ENCODE peak calls at places on chromosomes 5 and 9, in ten cellular contexts. One of them, this sample, is unnamed.

GRCh38 chr5:178455480-178455835 is 134.7 kb downstream of the COL23A1 start:
- DNase-seq in T-helper 9 cell: no peak
- DNase-seq in dermis blood vessel endothelial cell: no peak
- DNase-seq in skeletal muscle cell: no peak
- DNase-seq in effector memory CD8-positive, alpha-beta T cell: no peak
- DNase-seq in psoas muscle: no peak
- DNase-seq in Jurkat, Clone E6-1: no peak
- DNase-seq in pancreas: no peak
- DNase-seq in NCI-H774: no peak
- DNase-seq in choroid plexus epithelial cell: no peak
- DNase-seq in this sample: no peak

GRCh38 chr9:38278931-38279532 is 113.5 kb upstream of the ALDH1B1 start:
- DNase-seq in T-helper 9 cell: no peak
- DNase-seq in dermis blood vessel endothelial cell: no peak
- DNase-seq in skeletal muscle cell: no peak
- DNase-seq in effector memory CD8-positive, alpha-beta T cell: no peak
- DNase-seq in psoas muscle: no peak
- DNase-seq in Jurkat, Clone E6-1: no peak
- DNase-seq in pancreas: no peak
- DNase-seq in NCI-H774: no peak
- DNase-seq in choroid plexus epithelial cell: no peak
- DNase-seq in this sample: no peak

GRCh38 chr9:116870566-116870965 is 183.5 kb downstream of the TRIM32 start:
- DNase-seq in T-helper 9 cell: no peak
- DNase-seq in dermis blood vessel endothelial cell: no peak
- DNase-seq in skeletal muscle cell: no peak
- DNase-seq in effector memory CD8-positive, alpha-beta T cell: no peak
- DNase-seq in psoas muscle: no peak
- DNase-seq in Jurkat, Clone E6-1: no peak
- DNase-seq in pancreas: peak
- DNase-seq in NCI-H774: no peak
- DNase-seq in choroid plexus epithelial cell: no peak
- DNase-seq in this sample: no peak

GRCh38 chr9:114271556-114272510 is 51.1 kb upstream of the ORM1 start:
- DNase-seq in T-helper 9 cell: no peak
- DNase-seq in dermis blood vessel endothelial cell: peak
- DNase-seq in skeletal muscle cell: no peak
- DNase-seq in effector memory CD8-positive, alpha-beta T cell: no peak
- DNase-seq in psoas muscle: peak
- DNase-seq in Jurkat, Clone E6-1: peak
- DNase-seq in pancreas: peak
- DNase-seq in NCI-H774: no peak
- DNase-seq in choroid plexus epithelial cell: peak
- DNase-seq in this sample: peak

GRCh38 chr5:9124071-9124470 is 421.8 kb downstream of the SEMA5A start:
- DNase-seq in T-helper 9 cell: no peak
- DNase-seq in dermis blood vessel endothelial cell: no peak
- DNase-seq in skeletal muscle cell: no peak
- DNase-seq in effector memory CD8-positive, alpha-beta T cell: no peak
- DNase-seq in psoas muscle: no peak
- DNase-seq in Jurkat, Clone E6-1: no peak
- DNase-seq in pancreas: no peak
- DNase-seq in NCI-H774: no peak
- DNase-seq in choroid plexus epithelial cell: no peak
- DNase-seq in this sample: no peak

GRCh38 chr5:15203376-15203775 is 296.6 kb upstream of the FBXL7 start:
- DNase-seq in T-helper 9 cell: no peak
- DNase-seq in dermis blood vessel endothelial cell: no peak
- DNase-seq in skeletal muscle cell: peak
- DNase-seq in effector memory CD8-positive, alpha-beta T cell: no peak
- DNase-seq in psoas muscle: no peak
- DNase-seq in Jurkat, Clone E6-1: no peak
- DNase-seq in pancreas: no peak
- DNase-seq in NCI-H774: no peak
- DNase-seq in choroid plexus epithelial cell: peak
- DNase-seq in this sample: no peak

GRCh38 chr9:76926324-76926731 is 20.4 kb upstream of the PRUNE2 start:
- DNase-seq in T-helper 9 cell: no peak
- DNase-seq in dermis blood vessel endothelial cell: peak
- DNase-seq in skeletal muscle cell: peak
- DNase-seq in effector memory CD8-positive, alpha-beta T cell: no peak
- DNase-seq in psoas muscle: no peak
- DNase-seq in Jurkat, Clone E6-1: no peak
- DNase-seq in pancreas: no peak
- DNase-seq in NCI-H774: no peak
- DNase-seq in choroid plexus epithelial cell: peak
- DNase-seq in this sample: no peak

GRCh38 chr9:118023649-118024048 is 319.4 kb downstream of the TLR4 start:
- DNase-seq in T-helper 9 cell: no peak
- DNase-seq in dermis blood vessel endothelial cell: peak
- DNase-seq in skeletal muscle cell: no peak
- DNase-seq in effector memory CD8-positive, alpha-beta T cell: no peak
- DNase-seq in psoas muscle: no peak
- DNase-seq in Jurkat, Clone E6-1: no peak
- DNase-seq in pancreas: no peak
- DNase-seq in NCI-H774: no peak
- DNase-seq in choroid plexus epithelial cell: no peak
- DNase-seq in this sample: no peak

GRCh38 chr5:52452098-52452497 is 335.6 kb upstream of the ITGA1 start:
- DNase-seq in T-helper 9 cell: no peak
- DNase-seq in dermis blood vessel endothelial cell: no peak
- DNase-seq in skeletal muscle cell: no peak
- DNase-seq in effector memory CD8-positive, alpha-beta T cell: no peak
- DNase-seq in psoas muscle: no peak
- DNase-seq in Jurkat, Clone E6-1: no peak
- DNase-seq in pancreas: no peak
- DNase-seq in NCI-H774: no peak
- DNase-seq in choroid plexus epithelial cell: no peak
- DNase-seq in this sample: no peak

GRCh38 chr5:81572201-81572600 is 178.3 kb upstream of the ACOT12 start:
- DNase-seq in T-helper 9 cell: no peak
- DNase-seq in dermis blood vessel endothelial cell: no peak
- DNase-seq in skeletal muscle cell: no peak
- DNase-seq in effector memory CD8-positive, alpha-beta T cell: no peak
- DNase-seq in psoas muscle: no peak
- DNase-seq in Jurkat, Clone E6-1: no peak
- DNase-seq in pancreas: no peak
- DNase-seq in NCI-H774: no peak
- DNase-seq in choroid plexus epithelial cell: no peak
- DNase-seq in this sample: no peak

GRCh38 chr5:36403601-36404311 is 102.1 kb upstream of the RANBP3L start:
- DNase-seq in T-helper 9 cell: no peak
- DNase-seq in dermis blood vessel endothelial cell: no peak
- DNase-seq in skeletal muscle cell: peak
- DNase-seq in effector memory CD8-positive, alpha-beta T cell: no peak
- DNase-seq in psoas muscle: peak
- DNase-seq in Jurkat, Clone E6-1: no peak
- DNase-seq in pancreas: no peak
- DNase-seq in NCI-H774: no peak
- DNase-seq in choroid plexus epithelial cell: peak
- DNase-seq in this sample: peak

GRCh38 chr5:97157689-97158088 is 15.3 kb upstream of the LIX1 start:
- DNase-seq in T-helper 9 cell: no peak
- DNase-seq in dermis blood vessel endothelial cell: no peak
- DNase-seq in skeletal muscle cell: no peak
- DNase-seq in effector memory CD8-positive, alpha-beta T cell: no peak
- DNase-seq in psoas muscle: no peak
- DNase-seq in Jurkat, Clone E6-1: no peak
- DNase-seq in pancreas: no peak
- DNase-seq in NCI-H774: no peak
- DNase-seq in choroid plexus epithelial cell: no peak
- DNase-seq in this sample: no peak

GRCh38 chr9:110255417-110256141 is 728 bp downstream of the TXN start:
- DNase-seq in T-helper 9 cell: peak
- DNase-seq in dermis blood vessel endothelial cell: peak
- DNase-seq in skeletal muscle cell: no peak
- DNase-seq in effector memory CD8-positive, alpha-beta T cell: peak
- DNase-seq in psoas muscle: peak
- DNase-seq in Jurkat, Clone E6-1: no peak
- DNase-seq in pancreas: peak
- DNase-seq in NCI-H774: peak
- DNase-seq in choroid plexus epithelial cell: peak
- DNase-seq in this sample: peak

GRCh38 chr9:33942471-33943083 is 106.1 kb downstream of the UBAP2 start:
- DNase-seq in T-helper 9 cell: no peak
- DNase-seq in dermis blood vessel endothelial cell: peak
- DNase-seq in skeletal muscle cell: peak
- DNase-seq in effector memory CD8-positive, alpha-beta T cell: no peak
- DNase-seq in psoas muscle: no peak
- DNase-seq in Jurkat, Clone E6-1: no peak
- DNase-seq in pancreas: no peak
- DNase-seq in NCI-H774: no peak
- DNase-seq in choroid plexus epithelial cell: peak
- DNase-seq in this sample: no peak

GRCh38 chr9:85053206-85053605 is 383.7 kb downstream of the NTRK2 start:
- DNase-seq in T-helper 9 cell: no peak
- DNase-seq in dermis blood vessel endothelial cell: no peak
- DNase-seq in skeletal muscle cell: no peak
- DNase-seq in effector memory CD8-positive, alpha-beta T cell: no peak
- DNase-seq in psoas muscle: no peak
- DNase-seq in Jurkat, Clone E6-1: no peak
- DNase-seq in pancreas: no peak
- DNase-seq in NCI-H774: no peak
- DNase-seq in choroid plexus epithelial cell: no peak
- DNase-seq in this sample: no peak

GRCh38 chr9:89702401-89702800 is 97.6 kb downstream of the GADD45G start:
- DNase-seq in T-helper 9 cell: no peak
- DNase-seq in dermis blood vessel endothelial cell: no peak
- DNase-seq in skeletal muscle cell: no peak
- DNase-seq in effector memory CD8-positive, alpha-beta T cell: no peak
- DNase-seq in psoas muscle: no peak
- DNase-seq in Jurkat, Clone E6-1: no peak
- DNase-seq in pancreas: no peak
- DNase-seq in NCI-H774: no peak
- DNase-seq in choroid plexus epithelial cell: no peak
- DNase-seq in this sample: no peak

GRCh38 chr5:90518666-90519065 is 10.7 kb downstream of the LYSMD3 start:
- DNase-seq in T-helper 9 cell: no peak
- DNase-seq in dermis blood vessel endothelial cell: peak
- DNase-seq in skeletal muscle cell: no peak
- DNase-seq in effector memory CD8-positive, alpha-beta T cell: no peak
- DNase-seq in psoas muscle: no peak
- DNase-seq in Jurkat, Clone E6-1: peak
- DNase-seq in pancreas: no peak
- DNase-seq in NCI-H774: peak
- DNase-seq in choroid plexus epithelial cell: peak
- DNase-seq in this sample: no peak

GRCh38 chr9:133188843-133189180 is 20.2 kb downstream of the OBP2B start:
- DNase-seq in T-helper 9 cell: no peak
- DNase-seq in dermis blood vessel endothelial cell: no peak
- DNase-seq in skeletal muscle cell: no peak
- DNase-seq in effector memory CD8-positive, alpha-beta T cell: no peak
- DNase-seq in psoas muscle: no peak
- DNase-seq in Jurkat, Clone E6-1: no peak
- DNase-seq in pancreas: no peak
- DNase-seq in NCI-H774: no peak
- DNase-seq in choroid plexus epithelial cell: no peak
- DNase-seq in this sample: peak